ENCODE peak calls at places on chromosomes 7 and 10, in nine cellular contexts. One of them, this sample, is unnamed.

GRCh38 chr7:99396914-99397631 is 11.3 kb downstream of the PDAP1 start:
- DNase-seq in left ventricle myocardium inferior: no peak
- DNase-seq in heart right ventricle: no peak
- DNase-seq in K562: no peak
- DNase-seq in fibroblast of lung: no peak
- DNase-seq in lower lobe of right lung: no peak
- DNase-seq in ovary: no peak
- DNase-seq in pancreas: no peak
- DNase-seq in heart left ventricle: peak; percentile 46
- DNase-seq in this sample: no peak

GRCh38 chr7:101681170-101682007 is 52.3 kb upstream of the MYL10 start:
- DNase-seq in pancreas: peak; percentile 40
- DNase-seq in heart right ventricle: peak; percentile 65
- DNase-seq in lower lobe of right lung: no peak
- DNase-seq in ovary: no peak
- DNase-seq in left ventricle myocardium inferior: peak; percentile 51
- DNase-seq in K562: no peak
- DNase-seq in fibroblast of lung: peak; percentile 90
- DNase-seq in heart left ventricle: peak; percentile 78
- DNase-seq in this sample: no peak

GRCh38 chr7:29053105-29053872 is 93.0 kb downstream of the CPVL start:
- DNase-seq in heart left ventricle: no peak
- DNase-seq in K562: no peak
- DNase-seq in heart right ventricle: no peak
- DNase-seq in pancreas: no peak
- DNase-seq in ovary: no peak
- DNase-seq in lower lobe of right lung: no peak
- DNase-seq in left ventricle myocardium inferior: no peak
- DNase-seq in fibroblast of lung: no peak
- DNase-seq in this sample: no peak

GRCh38 chr10:50219646-50220045 is 31.7 kb downstream of the ASAH2 start:
- DNase-seq in K562: no peak
- DNase-seq in pancreas: no peak
- DNase-seq in heart left ventricle: no peak
- DNase-seq in heart right ventricle: no peak
- DNase-seq in ovary: no peak
- DNase-seq in left ventricle myocardium inferior: no peak
- DNase-seq in lower lobe of right lung: no peak
- DNase-seq in fibroblast of lung: no peak
- DNase-seq in this sample: no peak

GRCh38 chr7:2560175-2560695 is 1.5 kb downstream of the IQCE start:
- DNase-seq in heart right ventricle: no peak
- DNase-seq in ovary: no peak
- DNase-seq in fibroblast of lung: no peak
- DNase-seq in pancreas: no peak
- DNase-seq in left ventricle myocardium inferior: no peak
- DNase-seq in heart left ventricle: no peak
- DNase-seq in lower lobe of right lung: no peak
- DNase-seq in K562: no peak
- DNase-seq in this sample: no peak

GRCh38 chr10:101138788-101139420 is 7.8 kb downstream of the TLX1 start:
- DNase-seq in ovary: no peak
- DNase-seq in fibroblast of lung: no peak
- DNase-seq in lower lobe of right lung: no peak
- DNase-seq in left ventricle myocardium inferior: no peak
- DNase-seq in heart left ventricle: no peak
- DNase-seq in heart right ventricle: no peak
- DNase-seq in K562: no peak
- DNase-seq in pancreas: no peak
- DNase-seq in this sample: no peak

GRCh38 chr7:115707684-115708341 is 322.8 kb downstream of the TFEC start:
- DNase-seq in heart left ventricle: no peak
- DNase-seq in lower lobe of right lung: no peak
- DNase-seq in heart right ventricle: no peak
- DNase-seq in pancreas: no peak
- DNase-seq in ovary: no peak
- DNase-seq in K562: no peak
- DNase-seq in left ventricle myocardium inferior: no peak
- DNase-seq in fibroblast of lung: peak; percentile 3
- DNase-seq in this sample: no peak

GRCh38 chr10:15259136-15259535 is 90.6 kb upstream of the NMT2 start:
- DNase-seq in lower lobe of right lung: no peak
- DNase-seq in fibroblast of lung: no peak
- DNase-seq in left ventricle myocardium inferior: no peak
- DNase-seq in K562: no peak
- DNase-seq in heart left ventricle: no peak
- DNase-seq in heart right ventricle: no peak
- DNase-seq in ovary: no peak
- DNase-seq in pancreas: no peak
- DNase-seq in this sample: no peak

GRCh38 chr10:88260329-88261051 is 322.6 kb downstream of the RNLS start:
- DNase-seq in heart left ventricle: no peak
- DNase-seq in left ventricle myocardium inferior: no peak
- DNase-seq in fibroblast of lung: no peak
- DNase-seq in pancreas: no peak
- DNase-seq in ovary: no peak
- DNase-seq in heart right ventricle: no peak
- DNase-seq in K562: no peak
- DNase-seq in lower lobe of right lung: no peak
- DNase-seq in this sample: no peak

GRCh38 chr10:44008270-44008916 is 359.7 kb upstream of the ZNF32 start:
- DNase-seq in fibroblast of lung: peak; percentile 63
- DNase-seq in heart right ventricle: no peak
- DNase-seq in pancreas: peak; percentile 23
- DNase-seq in left ventricle myocardium inferior: no peak
- DNase-seq in heart left ventricle: no peak
- DNase-seq in K562: no peak
- DNase-seq in ovary: no peak
- DNase-seq in lower lobe of right lung: no peak
- DNase-seq in this sample: no peak

GRCh38 chr7:45927724-45928123 is 6.7 kb upstream of the IGFBP3 start:
- DNase-seq in fibroblast of lung: no peak
- DNase-seq in ovary: no peak
- DNase-seq in left ventricle myocardium inferior: no peak
- DNase-seq in lower lobe of right lung: no peak
- DNase-seq in K562: no peak
- DNase-seq in heart right ventricle: no peak
- DNase-seq in heart left ventricle: no peak
- DNase-seq in pancreas: no peak
- DNase-seq in this sample: no peak
- H3K4me3 ChIP-seq in fibroblast of lung: no peak overlapping the region
- H3K4me3 ChIP-seq in ovary: no peak overlapping the region
- H3K4me3 ChIP-seq in left ventricle myocardium inferior: no peak overlapping the region
- H3K4me3 ChIP-seq in lower lobe of right lung: no peak overlapping the region
- H3K4me3 ChIP-seq in K562: no peak overlapping the region
- H3K4me3 ChIP-seq in heart right ventricle: no peak overlapping the region
- H3K4me3 ChIP-seq in heart left ventricle: no peak overlapping the region
- H3K4me3 ChIP-seq in pancreas: no peak overlapping the region
- H3K4me3 ChIP-seq in this sample: no peak overlapping the region

GRCh38 chr7:111077001-111077400 is 13.9 kb upstream of the LRRN3 start:
- DNase-seq in lower lobe of right lung: no peak
- DNase-seq in K562: no peak
- DNase-seq in left ventricle myocardium inferior: no peak
- DNase-seq in ovary: no peak
- DNase-seq in fibroblast of lung: no peak
- DNase-seq in heart left ventricle: no peak
- DNase-seq in pancreas: no peak
- DNase-seq in heart right ventricle: no peak
- DNase-seq in this sample: no peak

GRCh38 chr7:111083423-111083822 is 7.5 kb upstream of the LRRN3 start:
- DNase-seq in fibroblast of lung: peak; percentile 69
- DNase-seq in pancreas: no peak
- DNase-seq in left ventricle myocardium inferior: no peak
- DNase-seq in ovary: no peak
- DNase-seq in K562: no peak
- DNase-seq in heart left ventricle: no peak
- DNase-seq in heart right ventricle: no peak
- DNase-seq in lower lobe of right lung: no peak
- DNase-seq in this sample: peak; percentile 70

GRCh38 chr7:111082351-111082750 is 8.6 kb upstream of the LRRN3 start:
- DNase-seq in K562: no peak
- DNase-seq in lower lobe of right lung: no peak
- DNase-seq in fibroblast of lung: peak; percentile 84
- DNase-seq in heart left ventricle: no peak
- DNase-seq in heart right ventricle: no peak
- DNase-seq in left ventricle myocardium inferior: no peak
- DNase-seq in pancreas: no peak
- DNase-seq in ovary: no peak
- DNase-seq in this sample: no peak

GRCh38 chr7:111081553-111081952 is 9.4 kb upstream of the LRRN3 start:
- DNase-seq in left ventricle myocardium inferior: no peak
- DNase-seq in heart left ventricle: no peak
- DNase-seq in fibroblast of lung: no peak
- DNase-seq in ovary: no peak
- DNase-seq in K562: no peak
- DNase-seq in lower lobe of right lung: no peak
- DNase-seq in heart right ventricle: no peak
- DNase-seq in pancreas: no peak
- DNase-seq in this sample: no peak

GRCh38 chr7:111080495-111081105 is 10.3 kb upstream of the LRRN3 start:
- DNase-seq in left ventricle myocardium inferior: no peak
- DNase-seq in heart left ventricle: no peak
- DNase-seq in pancreas: no peak
- DNase-seq in heart right ventricle: no peak
- DNase-seq in ovary: no peak
- DNase-seq in lower lobe of right lung: no peak
- DNase-seq in K562: no peak
- DNase-seq in fibroblast of lung: no peak
- DNase-seq in this sample: no peak
- H3K4me1 ChIP-seq in left ventricle myocardium inferior: peaks cover 4% of the 10 kb centered on the region
- H3K4me1 ChIP-seq in heart left ventricle: no peaks in the 10 kb centered on the region
- H3K4me1 ChIP-seq in pancreas: no peaks in the 10 kb centered on the region
- H3K4me1 ChIP-seq in heart right ventricle: peaks cover 7% of the 10 kb centered on the region
- H3K4me1 ChIP-seq in ovary: no peaks in the 10 kb centered on the region
- H3K4me1 ChIP-seq in lower lobe of right lung: peaks cover 6% of the 10 kb centered on the region
- H3K4me1 ChIP-seq in K562: no peaks in the 10 kb centered on the region
- H3K4me1 ChIP-seq in fibroblast of lung: no peaks in the 10 kb centered on the region
- H3K4me1 ChIP-seq in this sample: peaks cover 41% of the 10 kb centered on the region

DNA sequence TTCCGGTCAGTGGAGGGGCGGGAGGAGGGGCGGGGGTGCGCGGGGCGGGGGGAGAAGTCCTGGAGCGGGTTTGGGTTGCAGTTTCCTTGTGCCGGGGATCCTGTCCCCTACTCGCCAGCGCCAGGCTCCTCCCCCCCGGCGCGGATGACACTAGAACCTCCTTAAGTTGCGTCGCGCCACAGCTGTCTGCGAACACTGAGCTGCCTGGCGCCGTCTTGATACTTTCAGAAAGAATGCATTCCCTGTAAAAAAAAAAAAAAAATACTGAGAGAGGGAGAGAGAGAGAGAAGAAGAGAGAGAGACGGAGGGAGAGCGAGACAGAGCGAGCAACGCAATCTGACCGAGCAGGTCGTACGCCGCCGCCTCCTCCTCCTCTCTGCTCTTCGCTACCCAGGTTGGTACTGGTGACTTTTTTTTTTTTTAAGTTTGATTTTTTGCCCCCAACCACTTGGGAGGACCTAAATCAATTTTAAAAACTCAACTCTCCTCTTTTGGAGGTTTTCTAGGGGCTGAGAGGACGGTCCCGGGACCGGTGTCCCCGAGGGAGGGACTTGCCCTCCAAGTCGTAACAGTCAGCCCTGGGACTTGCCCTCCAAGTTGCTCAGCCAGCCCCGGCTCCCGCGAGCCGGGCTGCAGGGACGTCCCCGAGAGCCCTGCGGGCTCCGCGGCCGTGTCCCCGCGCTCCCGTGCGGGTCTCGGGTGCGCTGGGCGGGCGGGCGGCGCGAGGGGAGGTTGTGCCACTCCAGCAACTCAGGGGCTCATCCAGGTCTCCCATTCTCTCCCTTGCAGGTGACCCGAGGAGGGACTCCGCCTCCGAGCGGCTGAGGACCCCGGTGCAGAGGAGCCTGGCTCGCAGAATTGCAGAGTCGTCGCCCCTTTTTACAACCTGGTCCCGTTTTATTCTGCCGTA is at the start of gene GATA3:
- DNase-seq in K562: no peak
- DNase-seq in lower lobe of right lung: peak; percentile 78
- DNase-seq in heart right ventricle: peak; percentile 68
- DNase-seq in fibroblast of lung: peak; percentile 81
- DNase-seq in left ventricle myocardium inferior: peak; percentile 62
- DNase-seq in pancreas: no peak
- DNase-seq in heart left ventricle: peak; percentile 83
- DNase-seq in ovary: no peak
- DNase-seq in this sample: peak; percentile 79
- H3K27ac ChIP-seq in K562: no peak within 1 kb of the TSS
- H3K27ac ChIP-seq in lower lobe of right lung: peak within 1 kb of the TSS; percentile 78
- H3K27ac ChIP-seq in heart right ventricle: peak within 1 kb of the TSS; percentile 80
- H3K27ac ChIP-seq in fibroblast of lung: no peak within 1 kb of the TSS
- H3K27ac ChIP-seq in left ventricle myocardium inferior: peak within 1 kb of the TSS; percentile 74
- H3K27ac ChIP-seq in pancreas: no peak within 1 kb of the TSS
- H3K27ac ChIP-seq in heart left ventricle: peak within 1 kb of the TSS; percentile 63
- H3K27ac ChIP-seq in ovary: no peak within 1 kb of the TSS
- H3K27ac ChIP-seq in this sample: peak within 1 kb of the TSS; percentile 89

GRCh38 chr10:31906039-31906438 is 22.6 kb downstream of the ARHGAP12 start:
- DNase-seq in pancreas: no peak
- DNase-seq in ovary: no peak
- DNase-seq in lower lobe of right lung: no peak
- DNase-seq in K562: no peak
- DNase-seq in left ventricle myocardium inferior: no peak
- DNase-seq in fibroblast of lung: no peak
- DNase-seq in heart right ventricle: no peak
- DNase-seq in heart left ventricle: no peak
- DNase-seq in this sample: no peak

GRCh38 chr10:31905586-31905985 is 23.0 kb downstream of the ARHGAP12 start:
- DNase-seq in left ventricle myocardium inferior: no peak
- DNase-seq in ovary: no peak
- DNase-seq in heart right ventricle: no peak
- DNase-seq in K562: no peak
- DNase-seq in heart left ventricle: no peak
- DNase-seq in pancreas: no peak
- DNase-seq in lower lobe of right lung: no peak
- DNase-seq in fibroblast of lung: no peak
- DNase-seq in this sample: no peak

GRCh38 chr10:31912289-31912688 is 16.3 kb downstream of the ARHGAP12 start:
- DNase-seq in pancreas: no peak
- DNase-seq in heart right ventricle: no peak
- DNase-seq in heart left ventricle: no peak
- DNase-seq in fibroblast of lung: peak; percentile 73
- DNase-seq in left ventricle myocardium inferior: no peak
- DNase-seq in lower lobe of right lung: no peak
- DNase-seq in K562: peak; percentile 48
- DNase-seq in ovary: no peak
- DNase-seq in this sample: no peak

GRCh38 chr10:31910016-31910415 is 18.6 kb downstream of the ARHGAP12 start:
- DNase-seq in ovary: no peak
- DNase-seq in heart left ventricle: no peak
- DNase-seq in lower lobe of right lung: no peak
- DNase-seq in left ventricle myocardium inferior: no peak
- DNase-seq in pancreas: no peak
- DNase-seq in fibroblast of lung: no peak
- DNase-seq in heart right ventricle: no peak
- DNase-seq in K562: no peak
- DNase-seq in this sample: no peak

DNA sequence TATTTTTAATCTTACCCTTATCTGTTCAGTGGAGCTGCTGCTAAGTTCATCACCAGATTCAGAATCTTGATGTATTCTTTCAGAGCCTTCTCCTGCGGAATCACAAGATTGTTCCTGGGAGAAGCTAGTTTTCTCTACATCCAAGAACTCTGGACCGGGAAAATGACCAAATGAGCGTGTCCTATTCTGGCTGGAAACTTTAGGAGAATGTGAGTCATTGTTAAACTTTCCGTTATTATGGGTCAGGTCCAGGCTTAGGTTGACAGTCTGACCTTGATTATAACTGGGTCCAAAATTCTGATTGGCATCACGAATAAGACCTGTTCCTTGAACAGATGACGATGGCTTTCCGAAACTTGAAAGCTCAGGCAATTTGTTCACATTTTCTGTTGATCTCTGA is 20.5 kb downstream of the ARHGAP12 start:
- DNase-seq in lower lobe of right lung: no peak
- DNase-seq in pancreas: no peak
- DNase-seq in K562: no peak
- DNase-seq in heart right ventricle: no peak
- DNase-seq in fibroblast of lung: no peak
- DNase-seq in left ventricle myocardium inferior: no peak
- DNase-seq in heart left ventricle: no peak
- DNase-seq in ovary: no peak
- DNase-seq in this sample: no peak
- H3K4me3 ChIP-seq in lower lobe of right lung: no peak overlapping the region
- H3K4me3 ChIP-seq in pancreas: no peak overlapping the region
- H3K4me3 ChIP-seq in K562: no peak overlapping the region
- H3K4me3 ChIP-seq in heart right ventricle: no peak overlapping the region
- H3K4me3 ChIP-seq in fibroblast of lung: no peak overlapping the region
- H3K4me3 ChIP-seq in left ventricle myocardium inferior: no peak overlapping the region
- H3K4me3 ChIP-seq in heart left ventricle: no peak overlapping the region
- H3K4me3 ChIP-seq in ovary: no peak overlapping the region
- H3K4me3 ChIP-seq in this sample: no peak overlapping the region

This sample was measured in CD8-positive, alpha-beta memory T cell.